ENCODE peak calls at places on chromosomes 2 and 18, in five cellular contexts. A is cardiac muscle cell, L is omental fat pad, H is chondrocyte, R is progenitor cell of endocrine pancreas. U is an unnamed sample.
A peak's percentile ranks its signal among the peaks of the same experiment; 100 is the strongest.

GRCh38 chr18:74949611-74950010 is 259.3 kb downstream of the PTGR3 start:
- DNase-seq in A (no peak), R (no peak), L (no peak), H (no peak), U (no peak)

GRCh38 chr2:154697422-154698237 is 865 bp upstream of the KCNJ3 start:
- DNase-seq in L (no peak), H (peak; percentile 82), A (peak; percentile 7), R (peak; percentile 41), U (no peak)

GRCh38 chr2:146844226-146844990 is 1000.4 kb upstream of the ACVR2A start:
- DNase-seq in A (peak; percentile 40), L (no peak), R (no peak), H (no peak), U (no peak)

GRCh38 chr2:219309278-219309677 is at the start of gene PTPRN:
- DNase-seq in R (no peak), L (no peak), A (peak; percentile 87), H (no peak), U (no peak)

GRCh38 chr18:56358608-56359007 is 279.8 kb downstream of the TXNL1 start:
- DNase-seq in H (no peak), L (no peak), A (no peak), R (no peak), U (no peak)

GRCh38 chr2:18349421-18349820 is 211.0 kb downstream of the RDH14 start:
- DNase-seq in R (no peak), H (no peak), A (no peak), L (no peak), U (no peak)

GRCh38 chr2:108884629-108885028 is 98.1 kb downstream of the CCDC138 start:
- DNase-seq in H (no peak), A (peak; percentile 4), R (no peak), L (no peak), U (no peak)

GRCh38 chr2:63874204-63875134 is 32.8 kb downstream of the UGP2 start:
- DNase-seq in R (no peak), L (no peak), H (no peak), A (no peak), U (no peak)

GRCh38 chr2:237280235-237280634 is 133.7 kb downstream of the COL6A3 start:
- DNase-seq in R (no peak), A (peak; percentile 93), H (no peak), L (no peak), U (no peak)

GRCh38 chr2:201269764-201270163 is 9.4 kb downstream of the CASP8 start:
- DNase-seq in L (no peak), A (no peak), R (no peak), H (no peak), U (no peak)

GRCh38 chr2:109497447-109497846 is 116.3 kb downstream of the SEPTIN10 start:
- DNase-seq in H (no peak), A (no peak), R (no peak), L (no peak), U (no peak)

GRCh38 chr2:20614201-20615045 is 36.5 kb downstream of the HS1BP3 start:
- DNase-seq in L (no peak), A (no peak), H (peak; percentile 62), R (no peak), U (no peak)

GRCh38 chr2:3467654-3468053 is 51.7 kb downstream of the ADI1 start:
- DNase-seq in R (no peak), H (peak; percentile 83), L (no peak), A (no peak), U (no peak)

GRCh38 chr2:73825408-73825807 is 3.4 kb upstream of the STAMBP start:
- DNase-seq in R (no peak), L (no peak), A (no peak), H (no peak), U (no peak)

GRCh38 chr2:73827660-73828388 is 937 bp upstream of the STAMBP start:
- DNase-seq in L (no peak), H (no peak), A (no peak), R (no peak), U (no peak)

GRCh38 chr2:73828389-73828817 is 358 bp upstream of the STAMBP start:
- DNase-seq in A (no peak), L (no peak), H (no peak), R (no peak), U (no peak)

GRCh38 chr2:73828818-73829570 is at the start of gene STAMBP:
- DNase-seq in H (peak; percentile 96), A (peak; percentile 97), L (peak; percentile 94), R (peak; percentile 82), U (peak; percentile 80)

GRCh38 chr2:73827018-73827417 is 1.7 kb upstream of the STAMBP start:
- DNase-seq in R (no peak), A (peak; percentile 62), L (no peak), H (no peak), U (no peak)
- TF ChIP-seq CTCF in R (no peak), A (peak; percentile 55), L (no peak), H (peak; percentile 77), U (no peak)

GRCh38 chr2:191226196-191226595 is 19.0 kb upstream of the MYO1B start:
- DNase-seq in R (no peak), H (no peak), L (no peak), A (peak; percentile 44), U (no peak)

GRCh38 chr2:191231995-191232394 is 13.2 kb upstream of the MYO1B start:
- DNase-seq in L (no peak), H (no peak), R (no peak), A (peak; percentile 56), U (no peak)

GRCh38 chr2:191230174-191230573 is 15.0 kb upstream of the MYO1B start:
- DNase-seq in H (no peak), R (no peak), L (no peak), A (peak; percentile 83), U (no peak)

GRCh38 chr2:191228333-191228732 is 16.9 kb upstream of the MYO1B start:
- DNase-seq in L (no peak), R (no peak), H (no peak), A (no peak), U (no peak)

DNA sequence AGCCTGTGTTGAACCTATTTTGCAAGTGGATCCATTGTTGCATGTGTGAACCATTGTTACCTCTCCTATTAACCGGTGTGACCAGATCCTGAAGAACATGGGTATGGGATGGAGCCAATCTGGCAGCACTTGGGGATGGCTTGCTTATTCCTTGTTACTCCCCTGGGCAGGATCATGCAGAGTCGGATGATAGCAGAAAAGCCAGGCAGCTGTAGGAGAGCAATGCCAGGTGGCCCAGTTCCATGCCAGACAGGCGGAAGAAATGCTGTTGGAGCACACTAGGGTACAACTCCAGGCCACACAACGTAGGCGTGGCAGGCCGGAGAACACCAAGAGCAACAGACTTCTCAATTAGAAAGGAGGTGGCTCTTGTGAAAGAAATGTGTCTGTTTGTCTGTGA is 16.3 kb upstream of the MYO1B start:
- DNase-seq in A (no peak), R (no peak), H (no peak), L (no peak), U (no peak)
- TF ChIP-seq CTCF in A (no peak), R (no peak), H (no peak), L (no peak), U (no peak)

GRCh38 chr2:233400961-233401360 is 46.7 kb downstream of the DGKD start:
- DNase-seq in A (no peak), R (no peak), L (no peak), H (no peak), U (no peak)

GRCh38 chr2:233400341-233400740 is 46.0 kb downstream of the DGKD start:
- DNase-seq in L (no peak), R (no peak), H (no peak), A (no peak), U (no peak)

GRCh38 chr2:233402346-233402745 is 48.1 kb downstream of the DGKD start:
- DNase-seq in R (no peak), L (no peak), H (no peak), A (no peak), U (no peak)

GRCh38 chr2:233402774-233403173 is 48.5 kb downstream of the DGKD start:
- DNase-seq in R (no peak), L (no peak), H (no peak), A (no peak), U (no peak)

GRCh38 chr2:233399306-233400225 is 45.3 kb downstream of the DGKD start:
- DNase-seq in A (no peak), H (no peak), L (no peak), R (no peak), U (no peak)
- TF ChIP-seq CTCF in A (no peak), H (peak; percentile 18), L (no peak), R (no peak), U (no peak)

DNA sequence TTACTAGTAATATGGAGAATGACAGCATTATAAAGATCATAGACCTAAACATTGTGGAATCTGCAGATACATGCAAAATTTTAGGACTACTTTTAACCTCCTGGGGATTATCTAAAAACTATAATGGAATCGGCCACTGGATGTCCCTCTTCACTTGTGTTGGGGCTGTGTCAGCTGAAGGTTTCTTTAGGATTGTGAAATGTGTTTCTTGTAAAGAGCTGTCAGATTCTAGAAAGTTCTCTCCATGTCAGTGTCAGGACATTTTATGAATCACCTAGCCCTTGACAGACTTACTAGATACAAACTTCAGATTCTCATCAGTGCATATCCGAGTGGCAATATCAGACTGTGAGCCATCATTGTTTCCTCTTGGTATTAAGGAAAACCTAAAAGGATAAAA is 107.2 kb downstream of the CPS1 start:
- DNase-seq in R (no peak), A (peak; percentile 34), L (no peak), H (no peak), U (no peak)
- TF ChIP-seq CTCF in R (peak; percentile 61), A (no peak), L (no peak), H (peak; percentile 72), U (no peak)